ENCODE peak calls at places on chromosomes 16 and 17, in nine cellular contexts. F is sigmoid colon; G is CD8-positive, alpha-beta T cell; O is cardiac muscle cell; Q is thoracic aorta; C is tibial nerve; W is fibroblast of lung; R is foreskin fibroblast; X is IMR-90. B is an unnamed sample.

GRCh38 chr17:19386974-19387920 is at the start of gene MFAP4:
- DNase-seq in F (peak; percentile 97), G (no peak), O (peak; percentile 58), Q (no peak), C (peak; percentile 56), W (peak; percentile 97), R (peak; percentile 90), X (peak; percentile 90), B (no peak)

GRCh38 chr16:80656161-80656560 is 115.4 kb downstream of the DYNLRB2 start:
- DNase-seq in F (no peak), G (no peak), O (no peak), Q (no peak), C (no peak), W (no peak), R (no peak), X (no peak), B (no peak)

GRCh38 chr16:526181-527014 is 1.1 kb upstream of the CAPN15 start:
- DNase-seq in F (peak; percentile 77), G (no peak), O (peak; percentile 92), Q (no peak), C (no peak), W (peak; percentile 48), R (peak; percentile 57), X (peak; percentile 40), B (no peak)

GRCh38 chr16:11056090-11056988 is 112.0 kb downstream of the CLEC16A start:
- DNase-seq in F (peak; percentile 30), G (no peak), O (no peak), Q (no peak), C (no peak), W (peak; percentile 85), R (peak; percentile 64), X (peak; percentile 48), B (no peak)

GRCh38 chr17:56597495-56597990 is 4.0 kb downstream of the NOG start:
- DNase-seq in F (no peak), G (no peak), O (peak; percentile 93), Q (no peak), C (no peak), W (no peak), R (peak; percentile 16), X (peak; percentile 26), B (no peak)

GRCh38 chr16:47475786-47476185 is 14.7 kb downstream of the PHKB start:
- DNase-seq in F (no peak), G (no peak), O (no peak), Q (no peak), C (no peak), W (no peak), R (peak; percentile 5), X (peak; percentile 49), B (no peak)

GRCh38 chr16:17261197-17261858 is 209.4 kb downstream of the XYLT1 start:
- DNase-seq in F (no peak), G (no peak), O (no peak), Q (no peak), C (no peak), W (no peak), R (no peak), X (no peak), B (peak; percentile 37)

GRCh38 chr17:17783825-17784598 is 52.8 kb downstream of the SREBF1 start:
- DNase-seq in F (no peak), G (no peak), O (peak; percentile 71), Q (no peak), C (no peak), W (peak; percentile 64), R (peak; percentile 56), X (no peak), B (no peak)

DNA sequence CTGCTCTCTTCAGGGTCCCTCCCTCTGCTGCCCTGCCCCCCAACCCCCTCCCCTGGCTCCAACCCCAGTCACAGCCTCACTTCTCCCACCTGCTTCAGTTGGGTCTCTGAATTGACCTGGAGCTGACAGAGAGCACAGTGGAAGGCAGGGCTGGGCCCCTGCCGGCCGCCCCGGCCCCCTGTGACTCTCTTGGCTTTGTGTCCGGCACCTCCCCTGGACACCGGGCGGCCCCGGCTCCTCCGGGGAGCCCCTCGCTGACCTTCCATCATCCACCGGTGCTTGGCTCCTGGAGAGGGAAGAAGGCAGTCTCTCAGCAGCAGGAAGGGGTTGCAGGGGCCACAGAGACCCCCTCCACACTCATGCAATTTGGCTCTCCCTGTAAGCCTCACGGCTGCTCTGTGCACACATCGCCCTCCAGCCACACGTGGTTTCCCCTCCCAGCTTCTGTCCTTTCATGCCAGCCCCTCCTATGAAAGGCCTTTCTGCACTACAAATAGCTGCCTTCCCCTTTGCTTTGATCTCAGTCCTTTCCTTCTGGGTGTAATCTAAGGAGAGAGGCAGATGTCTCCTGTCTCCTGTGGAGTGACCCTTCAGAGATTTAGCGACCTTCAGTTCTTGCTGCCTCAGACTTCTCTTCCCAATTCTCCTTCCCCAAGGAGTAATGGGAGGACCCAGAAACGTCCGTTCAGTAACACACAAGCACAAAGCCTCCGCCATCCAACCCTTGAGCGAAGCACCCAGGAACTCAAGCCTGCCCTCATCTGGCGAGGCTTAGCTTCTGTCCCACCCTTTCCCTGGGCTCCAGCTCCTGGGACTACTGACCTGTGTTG is 8.3 kb downstream of the NKIRAS2 start:
- DNase-seq in F (no peak), G (no peak), O (peak; percentile 46), Q (no peak), C (no peak), W (no peak), R (no peak), X (no peak), B (no peak)
- TF ChIP-seq CTCF in F (no peak), G (no peak), O (peak; percentile 37), Q (no peak), C (no peak), W (peak; percentile 7), R (no peak), X (peak; percentile 4), B (no peak)

DNA sequence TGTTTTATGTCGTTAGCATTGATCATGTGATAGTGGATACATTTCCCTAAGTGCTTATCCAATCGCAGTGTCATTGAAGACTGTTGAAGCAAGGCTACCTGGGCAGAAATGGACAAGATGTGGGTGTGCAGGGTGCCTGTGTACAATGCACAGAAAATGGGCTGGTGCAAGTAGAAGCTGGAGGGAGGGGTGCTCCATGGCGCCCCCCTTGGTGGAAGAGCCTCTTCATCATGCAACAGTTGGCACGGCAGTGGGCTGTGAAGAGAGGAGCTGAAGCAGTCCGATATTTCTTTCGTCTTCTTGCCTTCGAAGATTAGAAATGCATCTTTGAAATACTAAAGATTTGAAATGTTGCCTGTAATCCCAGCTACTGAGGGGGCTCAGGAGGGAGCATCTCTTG is 100.5 kb downstream of the PLCG2 start:
- DNase-seq in F (no peak), G (no peak), O (no peak), Q (no peak), C (no peak), W (no peak), R (no peak), X (no peak), B (no peak)
- TF ChIP-seq CTCF in F (no peak), G (no peak), O (peak; percentile 7), Q (no peak), C (no peak), W (no peak), R (no peak), X (no peak), B (peak; percentile 30)

GRCh38 chr16:62224810-62225209 is 188.6 kb upstream of the CDH8 start:
- DNase-seq in F (no peak), G (no peak), O (no peak), Q (no peak), C (no peak), W (no peak), R (no peak), X (no peak), B (no peak)

GRCh38 chr16:62225675-62226074 is 189.4 kb upstream of the CDH8 start:
- DNase-seq in F (no peak), G (no peak), O (peak; percentile 69), Q (no peak), C (peak; percentile 15), W (no peak), R (no peak), X (no peak), B (peak; percentile 17)
- TF ChIP-seq CTCF in F (no peak), G (no peak), O (no peak), Q (no peak), C (peak; percentile 7), W (no peak), R (peak; percentile 14), X (no peak), B (peak; percentile 62)

DNA sequence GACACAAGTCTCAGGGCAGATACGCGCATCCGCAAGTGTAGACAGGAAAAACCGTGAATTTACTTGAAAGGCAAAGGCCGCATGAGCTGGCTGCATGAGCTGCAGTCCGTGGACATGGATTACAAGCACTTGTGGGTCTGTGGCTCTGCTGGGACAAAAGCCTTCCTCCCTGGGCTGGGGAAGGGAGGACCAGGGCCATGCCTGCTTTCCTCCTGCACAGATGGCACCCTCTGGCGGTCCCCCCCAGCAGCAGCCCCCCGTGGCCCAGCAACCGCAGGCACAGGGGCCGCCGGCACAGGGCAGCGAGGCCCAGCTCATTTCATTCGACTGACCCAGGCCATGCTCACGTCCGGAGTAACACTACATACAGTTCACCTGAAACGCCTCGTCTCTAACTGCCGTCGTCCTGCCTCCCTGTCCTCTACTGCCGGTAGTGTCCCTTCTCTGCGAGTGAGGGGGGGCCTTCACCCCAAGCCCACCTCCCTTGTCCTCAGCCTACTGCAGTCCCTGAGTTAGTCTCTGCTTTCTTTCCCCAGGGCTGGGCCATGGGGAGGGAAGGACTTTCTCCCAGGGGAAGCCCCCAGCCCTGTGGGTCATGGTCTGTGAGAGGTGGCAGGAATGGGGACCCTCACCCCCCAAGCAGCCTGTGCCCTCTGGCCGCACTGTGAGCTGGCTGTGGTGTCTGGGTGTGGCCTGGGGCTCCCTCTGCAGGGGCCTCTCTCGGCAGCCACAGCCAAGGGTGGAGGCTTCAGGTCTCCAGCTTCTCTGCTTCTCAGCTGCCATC is 1.7 kb upstream of the MRPL12 start:
- DNase-seq in F (no peak), G (no peak), O (no peak), Q (no peak), C (no peak), W (no peak), R (peak; percentile 50), X (no peak), B (no peak)
- TF ChIP-seq CTCF in F (no peak), G (no peak), O (no peak), Q (no peak), C (no peak), W (no peak), R (no peak), X (peak; percentile 13), B (peak; percentile 30)

GRCh38 chr16:73032548-73033270 is 15.2 kb downstream of the ZFHX3 start:
- DNase-seq in F (no peak), G (no peak), O (peak; percentile 44), Q (no peak), C (no peak), W (no peak), R (no peak), X (no peak), B (peak; percentile 48)
- TF ChIP-seq CTCF in F (no peak), G (no peak), O (no peak), Q (no peak), C (no peak), W (no peak), R (no peak), X (no peak), B (peak; percentile 10)

DNA sequence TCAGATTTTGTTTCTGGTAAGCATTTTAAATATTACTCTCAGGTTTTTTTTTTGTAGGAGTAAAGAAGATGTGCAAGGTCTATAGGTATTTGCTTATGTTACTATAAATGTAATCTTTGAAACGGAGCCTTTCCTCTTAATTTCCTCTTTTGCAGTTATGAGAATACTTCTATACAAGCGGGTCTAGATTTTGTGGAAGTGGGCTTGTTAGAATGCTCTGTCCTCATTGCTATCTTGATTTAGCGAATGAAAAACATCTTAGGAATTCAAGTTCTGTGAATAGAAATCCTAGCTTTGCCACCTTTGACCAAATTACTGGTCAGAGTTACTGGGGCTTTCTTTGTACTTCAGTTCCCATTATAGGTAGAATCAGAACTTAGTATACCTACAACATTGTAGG is 80.3 kb downstream of the EFCAB13 start:
- DNase-seq in F (no peak), G (no peak), O (no peak), Q (no peak), C (no peak), W (no peak), R (no peak), X (no peak), B (no peak)
- TF ChIP-seq CTCF in F (no peak), G (no peak), O (no peak), Q (no peak), C (no peak), W (no peak), R (no peak), X (no peak), B (no peak)